ENCODE peak calls at places on chromosomes 2 and 18, in five cellular contexts. T, G, D, F and U are unnamed samples.

GRCh38 chr2:8087480-8087840 is 594.4 kb upstream of the ID2 start:
- DNase-seq in T (peak), D (no peak), G (no peak), F (no peak), U (no peak)

GRCh38 chr18:9354256-9354655 is 19.7 kb downstream of the TWSG1 start:
- DNase-seq in T (no peak), F (no peak), G (no peak), D (no peak), U (no peak)

GRCh38 chr18:74665346-74665745 is 67.7 kb downstream of the ZNF407 start:
- DNase-seq in G (no peak), T (no peak), D (no peak), F (no peak), U (no peak)

GRCh38 chr18:55343396-55344073 is 244.5 kb downstream of the TCF4 start:
- DNase-seq in G (no peak), F (no peak), D (no peak), T (peak), U (no peak)

GRCh38 chr18:10900435-10900834 is 248.9 kb downstream of the PIEZO2 start:
- DNase-seq in T (no peak), D (no peak), G (no peak), F (no peak), U (no peak)

GRCh38 chr2:8592736-8593135 is 89.1 kb upstream of the ID2 start:
- DNase-seq in D (no peak), F (no peak), T (no peak), G (no peak), U (no peak)

GRCh38 chr2:173205375-173205774 is 129.7 kb downstream of the MAP3K20 start:
- DNase-seq in D (peak), F (no peak), G (peak), T (peak), U (no peak)

GRCh38 chr2:39772086-39772811 is 6.8 kb downstream of the THUMPD2 start:
- DNase-seq in G (no peak), D (no peak), F (no peak), T (peak), U (no peak)

GRCh38 chr2:54106631-54107454 is 8.6 kb upstream of the ACYP2 start:
- DNase-seq in D (peak), T (peak), G (peak), F (no peak), U (peak)

GRCh38 chr2:25674003-25674362 is 606 bp upstream of the DTNB start:
- DNase-seq in D (no peak), G (peak), T (no peak), F (no peak), U (no peak)